ENCODE peak calls at places on chromosomes 7 and 10, in ten cellular contexts. X, G, U, C, D, R, W, I, Z and M are unnamed samples.
A peak's percentile ranks its signal among the peaks of the same experiment; 100 is the strongest.

GRCh38 chr7:45060295-45060694 is 28.5 kb downstream of the NACAD start:
- DNase-seq in Z (no peak), R (no peak), U (no peak), I (no peak), G (no peak), D (no peak), X (no peak), W (no peak), C (no peak), M (no peak)

GRCh38 chr7:29989257-29989995 is at the start of gene SCRN1:
- DNase-seq in U (no peak), X (peak; percentile 72), R (peak; percentile 32), W (peak; percentile 65), Z (peak; percentile 83), D (no peak), C (no peak), G (peak; percentile 3), I (peak; percentile 55), M (peak; percentile 59)

GRCh38 chr7:54839538-54840213 is 80.7 kb upstream of the SEC61G start:
- DNase-seq in R (no peak), X (peak; percentile 35), I (peak; percentile 88), D (no peak), U (no peak), G (no peak), W (peak; percentile 76), Z (no peak), C (peak; percentile 57), M (peak; percentile 84)

GRCh38 chr10:113788604-113789083 is 37.2 kb downstream of the PLEKHS1 start:
- DNase-seq in X (no peak), W (peak; percentile 87), D (peak; percentile 8), C (peak; percentile 96), R (no peak), I (no peak), Z (no peak), G (no peak), U (no peak), M (peak; percentile 95)

GRCh38 chr7:142901426-142902259 is 16.1 kb upstream of the TRPV6 start:
- DNase-seq in D (no peak), U (no peak), W (no peak), I (no peak), Z (no peak), C (no peak), X (no peak), R (no peak), G (no peak), M (no peak)

GRCh38 chr10:88975377-88975720 is 15.2 kb upstream of the FAS start:
- DNase-seq in C (no peak), U (no peak), Z (no peak), W (no peak), D (no peak), X (no peak), G (no peak), I (no peak), R (no peak), M (peak; percentile 32)

GRCh38 chr7:104106106-104106505 is 101.7 kb downstream of the ORC5 start:
- DNase-seq in X (no peak), Z (no peak), R (no peak), W (peak; percentile 40), U (no peak), I (no peak), C (peak; percentile 31), D (peak; percentile 34), G (no peak), M (peak; percentile 32)

GRCh38 chr10:35005868-35006267 is 84.3 kb downstream of the CUL2 start:
- DNase-seq in U (no peak), I (no peak), D (no peak), X (no peak), R (no peak), C (peak; percentile 93), Z (no peak), W (peak; percentile 100), G (no peak), M (no peak)

GRCh38 chr7:94580601-94581000 is 71.0 kb downstream of the CASD1 start:
- DNase-seq in U (no peak), G (no peak), I (no peak), Z (no peak), R (no peak), X (no peak), D (no peak), W (peak; percentile 23), C (peak; percentile 12), M (peak; percentile 83)

GRCh38 chr7:147400221-147400689 is 1190.3 kb upstream of the C7orf33 start:
- DNase-seq in D (no peak), G (no peak), I (no peak), W (peak; percentile 10), U (no peak), X (no peak), R (no peak), Z (no peak), C (peak; percentile 69), M (peak; percentile 78)

GRCh38 chr7:80826520-80827237 is 92.2 kb downstream of the SEMA3C start:
- DNase-seq in R (no peak), C (peak; percentile 69), G (no peak), W (peak; percentile 64), D (no peak), Z (no peak), X (no peak), U (no peak), I (no peak), M (peak; percentile 51)

GRCh38 chr10:9613338-9613737 is 1404.3 kb upstream of the CELF2 start:
- DNase-seq in R (no peak), Z (no peak), D (no peak), X (no peak), C (peak; percentile 9), I (no peak), G (no peak), U (no peak), W (peak; percentile 2), M (peak; percentile 61)

GRCh38 chr10:31136951-31137885 is 105.6 kb upstream of the ZNF438 start:
- DNase-seq in R (no peak), I (no peak), D (no peak), C (peak; percentile 45), X (no peak), G (no peak), W (peak; percentile 48), U (no peak), Z (no peak), M (peak; percentile 31)

GRCh38 chr10:26367771-26368170 is 70.4 kb upstream of the APBB1IP start:
- DNase-seq in Z (peak; percentile 64), X (no peak), I (no peak), G (peak; percentile 22), C (peak; percentile 32), D (no peak), U (no peak), W (peak; percentile 63), R (peak; percentile 59), M (no peak)

GRCh38 chr10:48711830-48712229 is 27.2 kb downstream of the WDFY4 start:
- DNase-seq in C (no peak), U (no peak), W (no peak), D (no peak), X (no peak), R (no peak), I (no peak), G (no peak), Z (no peak), M (no peak)

GRCh38 chr7:119703895-119704294 is 569.1 kb upstream of the KCND2 start:
- DNase-seq in U (no peak), I (no peak), R (no peak), Z (no peak), X (no peak), W (no peak), G (no peak), D (no peak), C (no peak), M (no peak)

GRCh38 chr7:18995811-18996400 is 121.5 kb downstream of the TWIST1 start:
- DNase-seq in R (no peak), X (no peak), G (no peak), W (no peak), U (no peak), Z (no peak), C (no peak), D (no peak), I (no peak), M (no peak)

GRCh38 chr10:30454744-30455498 is 20.9 kb downstream of the MAP3K8 start:
- DNase-seq in G (no peak), D (no peak), R (no peak), X (no peak), I (no peak), C (peak; percentile 98), W (peak; percentile 2), Z (no peak), U (no peak), M (peak; percentile 62)

GRCh38 chr7:29831705-29832104 is 25.4 kb downstream of the WIPF3 start:
- DNase-seq in D (no peak), G (no peak), U (no peak), R (no peak), I (no peak), X (no peak), C (no peak), Z (no peak), W (no peak), M (no peak)

GRCh38 chr7:97731736-97732370 is at the start of gene TAC1:
- DNase-seq in G (no peak), U (no peak), Z (no peak), R (no peak), X (no peak), D (no peak), C (peak; percentile 15), I (no peak), W (no peak), M (no peak)

GRCh38 chr7:52925332-52925731 is 110.1 kb upstream of the POM121L12 start:
- DNase-seq in Z (no peak), W (no peak), I (no peak), R (no peak), C (no peak), D (no peak), G (no peak), X (no peak), U (no peak), M (no peak)

GRCh38 chr7:50304158-50304910 is at the start of gene IKZF1:
- DNase-seq in X (no peak), U (no peak), G (peak; percentile 52), D (no peak), R (peak; percentile 81), I (peak; percentile 87), Z (peak; percentile 44), W (no peak), C (peak; percentile 24), M (no peak)

GRCh38 chr10:100969175-100970075 is at the start of gene SEMA4G:
- DNase-seq in C (peak; percentile 48), G (peak; percentile 41), D (no peak), I (peak; percentile 69), W (peak; percentile 50), Z (peak; percentile 75), U (no peak), X (peak; percentile 46), R (peak; percentile 65), M (peak; percentile 35)

GRCh38 chr7:36967387-36967786 is 243.1 kb upstream of the AOAH start:
- DNase-seq in Z (peak; percentile 17), W (peak; percentile 73), D (peak; percentile 75), I (peak; percentile 46), U (peak; percentile 84), R (no peak), C (peak; percentile 82), X (peak; percentile 88), G (no peak), M (peak; percentile 63)

GRCh38 chr10:100812978-100813377 is 67.6 kb downstream of the PAX2 start:
- DNase-seq in I (no peak), R (no peak), D (no peak), U (no peak), G (no peak), C (no peak), W (no peak), Z (no peak), X (no peak), M (no peak)